ENCODE peak calls at places on chromosomes 4 and X, in four cellular contexts. E is GM12878, G is HCT116, I is HepG2. H is an unnamed sample.

GRCh38 chr4:47075241-47075640 is 43.9 kb downstream of the GABRB1 start:
- DNase-seq in E (no peak), G (no peak), I (no peak), H (no peak)

GRCh38 chr4:38015886-38016515 is 55.8 kb downstream of the PTTG2 start:
- DNase-seq in E (no peak), G (no peak), I (no peak), H (no peak)

GRCh38 chr4:121256346-121256745 is 92.2 kb upstream of the TNIP3 start:
- DNase-seq in E (peak; percentile 77), G (peak; percentile 13), I (no peak), H (no peak)

GRCh38 chr4:8575457-8575856 is 4.7 kb upstream of the GPR78 start:
- DNase-seq in E (no peak), G (no peak), I (no peak), H (no peak)

GRCh38 chr4:52001616-52002015 is 18.5 kb downstream of the LRRC66 start:
- DNase-seq in E (no peak), G (no peak), I (no peak), H (no peak)

GRCh38 chr4:26558166-26558895 is 25.6 kb upstream of the TBC1D19 start:
- DNase-seq in E (no peak), G (no peak), I (no peak), H (no peak)

GRCh38 chr4:180101348-180102083 is 2141.7 kb upstream of the TENM3 start:
- DNase-seq in E (no peak), G (no peak), I (no peak), H (no peak)

GRCh38 chrX:9988762-9989161 is 21.6 kb downstream of the CLDN34 start:
- DNase-seq in E (no peak), G (no peak), I (no peak), H (no peak)

GRCh38 chr4:53126099-53126498 is 239.8 kb downstream of the SCFD2 start:
- DNase-seq in E (no peak), G (no peak), I (no peak), H (no peak)

GRCh38 chr4:33255094-33255493 is 2534.9 kb downstream of the PCDH7 start:
- DNase-seq in E (no peak), G (no peak), I (no peak), H (no peak)

GRCh38 chrX:9897761-9898161 is 69.4 kb upstream of the CLDN34 start:
- DNase-seq in E (no peak), G (no peak), I (no peak), H (no peak)

GRCh38 chrX:6446588-6446987 is 88.3 kb downstream of the VCX3A start:
- DNase-seq in E (no peak), G (no peak), I (no peak), H (no peak)

GRCh38 chr4:69049860-69050259 is 46.4 kb upstream of the UGT2B7 start:
- DNase-seq in E (no peak), G (no peak), I (no peak), H (no peak)
- TF ChIP-seq POLR2A in E (no peak), G (no peak), I (no peak), H (no peak)

GRCh38 chr4:129342820-129343219 is 246.9 kb downstream of the C4orf33 start:
- DNase-seq in E (no peak), G (no peak), I (peak; percentile 11), H (no peak)
- TF ChIP-seq POLR2AphosphoS5 in E (no peak), G (no peak), I (no peak), H (no peak)

GRCh38 chrX:101393530-101394305 is 2.9 kb downstream of the RPL36A start:
- DNase-seq in E (no peak), G (no peak), I (no peak), H (no peak)

GRCh38 chrX:101391831-101392230 is 1.0 kb downstream of the RPL36A start:
- DNase-seq in E (no peak), G (no peak), I (no peak), H (no peak)

GRCh38 chrX:101388604-101389003 is 2.2 kb upstream of the RPL36A start:
- DNase-seq in E (no peak), G (no peak), I (no peak), H (no peak)

GRCh38 chrX:101394372-101394771 is 3.6 kb downstream of the RPL36A start:
- DNase-seq in E (no peak), G (no peak), I (no peak), H (no peak)

DNA sequence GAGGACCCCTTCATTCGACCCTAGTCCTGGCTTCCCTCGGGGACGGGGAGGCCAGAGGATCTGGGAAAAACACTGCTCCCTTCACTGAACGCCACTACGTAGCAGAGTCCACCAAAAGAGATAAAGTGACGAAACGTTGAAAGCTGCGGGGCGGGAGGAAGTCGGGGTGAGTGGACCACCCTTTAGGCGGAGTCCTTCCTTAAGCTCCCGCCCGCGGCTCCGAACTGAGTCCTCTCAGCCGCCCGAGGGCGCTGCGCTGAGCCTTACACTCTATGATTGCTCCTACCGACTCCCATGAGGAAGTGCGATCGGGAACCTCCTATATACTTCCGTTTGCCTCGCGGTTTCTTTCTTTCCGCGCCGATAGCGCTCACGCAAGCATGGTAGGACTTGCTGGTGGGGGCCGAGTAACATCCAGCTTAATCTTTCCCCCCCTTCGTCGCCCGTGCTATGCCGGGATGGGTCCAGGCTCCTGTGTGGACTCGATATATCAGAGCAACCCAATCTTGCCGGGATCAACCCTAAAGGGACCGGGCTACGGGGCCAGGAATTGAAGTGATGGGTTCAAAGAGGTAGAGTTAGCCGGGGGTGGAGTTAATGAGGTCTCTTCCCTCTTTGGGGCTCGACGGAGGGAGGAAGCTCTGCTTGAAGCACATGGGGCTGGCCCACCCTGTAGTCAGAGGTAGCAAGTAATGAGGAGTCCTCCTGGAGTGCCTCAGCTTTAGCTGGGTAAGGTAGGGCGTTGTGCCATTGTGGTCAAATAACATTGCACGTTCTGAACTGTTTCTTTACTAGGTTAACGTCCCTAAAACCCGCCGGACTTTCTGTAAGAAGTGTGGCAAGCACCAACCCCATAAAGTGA is at the start of gene RPL36A:
- DNase-seq in E (peak; percentile 63), G (peak; percentile 78), I (peak; percentile 87), H (peak; percentile 35)
- TF ChIP-seq POLR2A in E (peak; percentile 98), G (peak; percentile 84), I (peak; percentile 98), H (peak; percentile 98)

GRCh38 chr4:128812360-128812958 is 3.0 kb downstream of the JADE1 start:
- DNase-seq in E (no peak), G (peak; percentile 19), I (peak; percentile 76), H (peak; percentile 36)
- TF ChIP-seq POLR2AphosphoS5 in E (peak; percentile 0), G (no peak), I (no peak), H (no peak)

DNA sequence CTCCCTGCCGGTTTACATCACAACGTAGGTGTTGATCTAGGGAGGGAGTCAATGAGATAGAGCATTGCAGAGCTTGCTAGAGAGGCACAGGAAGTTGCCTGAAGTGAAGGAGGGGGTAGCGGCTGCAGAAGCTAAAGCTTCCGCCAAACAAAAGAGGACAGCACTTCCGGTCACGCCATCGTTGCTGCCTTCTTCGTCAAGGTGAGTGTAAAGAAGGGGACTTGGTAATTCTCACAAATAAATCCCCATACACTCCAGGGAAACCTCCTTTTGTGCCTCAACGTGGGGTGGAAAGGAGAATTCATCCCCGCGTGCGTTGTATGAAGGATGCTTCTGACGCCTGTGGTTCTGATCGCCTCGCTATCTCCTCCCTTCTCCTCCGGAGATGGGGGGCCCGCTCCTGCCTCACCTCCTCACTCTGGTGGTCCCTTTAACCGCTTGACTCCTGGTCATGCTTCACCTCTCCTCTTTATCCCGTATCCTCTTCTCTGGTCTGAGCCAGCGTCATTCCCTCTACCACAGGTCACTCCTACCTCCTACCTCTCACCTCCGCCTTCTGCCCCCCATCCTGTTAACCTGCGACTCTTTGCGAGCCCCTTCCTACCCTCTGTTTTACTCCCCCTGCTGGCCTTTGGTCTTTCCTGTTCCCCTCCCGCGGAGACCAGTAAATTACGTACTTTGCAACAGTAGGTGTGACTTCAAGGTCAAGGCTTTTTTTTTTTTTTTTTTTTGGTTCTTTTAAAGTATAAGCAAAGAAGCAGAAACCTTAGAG is 59.9 kb downstream of the GSPT2 start:
- DNase-seq in E (peak; percentile 15), G (peak; percentile 60), I (peak; percentile 1), H (peak; percentile 2)
- TF ChIP-seq POLR2A in E (peak; percentile 46), G (peak; percentile 57), I (no peak), H (peak; percentile 68)

DNA sequence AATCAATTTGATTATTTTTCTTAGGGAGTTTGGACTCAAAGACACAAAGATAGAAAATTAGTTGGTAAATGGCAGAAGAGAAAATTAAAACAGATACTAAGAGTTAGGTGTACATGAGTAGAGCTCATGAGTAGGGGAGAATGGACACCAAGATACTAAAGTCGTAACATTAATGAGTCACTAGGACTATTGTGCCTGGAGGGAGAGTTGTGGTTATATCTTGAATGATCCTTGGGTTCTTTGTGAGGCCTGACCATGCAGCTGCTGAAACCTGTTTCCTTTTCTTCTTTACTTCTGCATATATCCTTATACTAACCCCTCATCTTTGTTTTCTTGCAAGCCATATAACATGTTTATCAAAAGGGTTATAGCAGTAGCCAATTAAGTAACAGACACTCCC is 532.8 kb downstream of the RPA4 start:
- DNase-seq in E (no peak), G (no peak), I (no peak), H (no peak)
- TF ChIP-seq POLR2AphosphoS5 in E (no peak), G (no peak), I (no peak), H (no peak)

DNA sequence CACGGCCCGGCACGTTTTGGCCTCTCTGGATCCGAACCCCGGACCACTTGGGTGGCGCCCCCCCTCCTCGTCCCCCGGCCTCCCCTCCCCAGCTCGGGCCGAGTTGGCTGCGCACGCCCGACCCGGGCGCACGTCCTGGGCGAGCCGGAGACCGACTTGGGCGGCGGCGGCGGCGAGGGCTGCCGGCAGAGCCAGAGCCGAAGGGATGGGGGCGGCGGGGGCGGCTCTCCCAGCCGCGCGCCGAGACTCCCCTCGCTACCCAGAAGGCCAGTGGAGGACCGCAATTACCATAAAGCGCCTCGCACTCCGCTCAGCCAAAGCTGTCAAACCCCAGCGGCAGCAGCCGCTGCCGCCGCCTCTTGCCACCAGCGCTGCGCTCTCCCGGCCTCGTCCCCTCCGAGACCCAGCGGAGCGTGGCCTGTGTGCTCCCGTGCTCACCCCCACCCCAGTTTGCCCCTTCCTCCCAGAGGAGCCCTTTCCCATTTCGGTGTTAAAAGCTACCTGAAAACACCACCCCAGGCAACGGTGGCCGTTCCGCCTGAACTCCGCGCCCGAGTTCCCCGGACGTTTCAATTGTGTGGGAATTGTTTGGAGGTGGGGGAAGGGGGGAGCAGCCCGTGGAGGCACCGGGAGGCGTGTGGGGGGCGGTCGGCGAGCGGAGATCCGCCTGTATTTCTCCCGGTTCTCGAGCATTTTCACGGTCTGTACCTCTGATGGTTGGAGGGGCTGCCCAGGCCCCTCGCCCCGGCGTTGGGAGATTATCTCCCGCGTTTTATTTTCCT is 697 bp upstream of the BCOR start:
- DNase-seq in E (no peak), G (no peak), I (no peak), H (no peak)
- TF ChIP-seq POLR2A in E (peak; percentile 82), G (no peak), I (peak; percentile 25), H (no peak)

DNA sequence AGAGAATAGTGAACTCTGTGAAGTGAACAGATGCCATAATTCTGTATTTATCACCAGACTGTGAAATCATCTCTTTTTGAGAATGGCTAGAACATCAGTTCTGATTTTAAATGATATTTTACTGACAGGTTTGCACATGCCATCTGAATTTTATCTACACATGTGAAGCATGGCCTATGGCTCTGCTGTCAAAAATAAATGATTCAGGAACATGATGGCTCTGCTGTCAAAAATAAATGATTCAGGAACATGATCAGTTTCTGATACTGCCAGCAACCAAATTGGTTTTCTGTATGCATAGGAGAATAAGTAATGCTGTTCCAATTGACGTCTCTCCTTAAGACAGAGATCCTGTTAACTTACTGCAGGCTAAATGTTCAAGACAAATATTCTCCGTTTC is 70.6 kb upstream of the TLL1 start:
- DNase-seq in E (no peak), G (no peak), I (no peak), H (no peak)
- TF ChIP-seq POLR2AphosphoS5 in E (no peak), G (no peak), I (no peak), H (no peak)

GRCh38 chr4:2792711-2793577 is at the start of gene SH3BP2:
- DNase-seq in E (no peak), G (peak; percentile 40), I (peak; percentile 63), H (peak; percentile 74)
- TF ChIP-seq POLR2A in E (no peak), G (no peak), I (no peak), H (no peak)